ENCODE peak calls at places on chromosomes 11 and 22, in eight cellular contexts. One of them, this sample, is unnamed.

GRCh38 chr11:91160661-91161060 is 937.8 kb upstream of the CHORDC1 start:
- DNase-seq in activated CD4-positive, alpha-beta memory T cell treated with anti-CD3 and anti-CD28 coated beads for 36 hours: no peak
- DNase-seq in endothelial cell: no peak
- DNase-seq in T-cell: no peak
- DNase-seq in GM12865: no peak
- DNase-seq in right lobe of liver: no peak
- DNase-seq in epithelial cell of esophagus: peak; percentile 36
- DNase-seq in cardiac fibroblast: no peak
- DNase-seq in this sample: no peak

GRCh38 chr11:19344661-19345518 is 104.1 kb upstream of the E2F8 start:
- DNase-seq in activated CD4-positive, alpha-beta memory T cell treated with anti-CD3 and anti-CD28 coated beads for 36 hours: no peak
- DNase-seq in endothelial cell: peak; percentile 52
- DNase-seq in T-cell: no peak
- DNase-seq in GM12865: peak; percentile 54
- DNase-seq in right lobe of liver: peak; percentile 62
- DNase-seq in epithelial cell of esophagus: peak; percentile 73
- DNase-seq in cardiac fibroblast: peak; percentile 74
- DNase-seq in this sample: peak; percentile 58

GRCh38 chr11:117828641-117829368 is 4.3 kb upstream of the FXYD2 start:
- DNase-seq in activated CD4-positive, alpha-beta memory T cell treated with anti-CD3 and anti-CD28 coated beads for 36 hours: peak; percentile 91
- DNase-seq in endothelial cell: no peak
- DNase-seq in T-cell: peak; percentile 66
- DNase-seq in GM12865: peak; percentile 52
- DNase-seq in right lobe of liver: no peak
- DNase-seq in epithelial cell of esophagus: peak; percentile 76
- DNase-seq in cardiac fibroblast: peak; percentile 51
- DNase-seq in this sample: peak; percentile 66

GRCh38 chr11:1219836-1220810 is 2.7 kb upstream of the MUC5B start:
- DNase-seq in activated CD4-positive, alpha-beta memory T cell treated with anti-CD3 and anti-CD28 coated beads for 36 hours: no peak
- DNase-seq in endothelial cell: no peak
- DNase-seq in T-cell: no peak
- DNase-seq in GM12865: no peak
- DNase-seq in right lobe of liver: peak; percentile 59
- DNase-seq in epithelial cell of esophagus: no peak
- DNase-seq in cardiac fibroblast: no peak
- DNase-seq in this sample: peak; percentile 5

GRCh38 chr11:60872952-60873524 is 5.7 kb downstream of the ZP1 start:
- DNase-seq in activated CD4-positive, alpha-beta memory T cell treated with anti-CD3 and anti-CD28 coated beads for 36 hours: no peak
- DNase-seq in endothelial cell: no peak
- DNase-seq in T-cell: no peak
- DNase-seq in GM12865: no peak
- DNase-seq in right lobe of liver: no peak
- DNase-seq in epithelial cell of esophagus: no peak
- DNase-seq in cardiac fibroblast: peak; percentile 96
- DNase-seq in this sample: peak; percentile 97

GRCh38 chr11:4921796-4922195 is 2.3 kb downstream of the OR51G1 start:
- DNase-seq in activated CD4-positive, alpha-beta memory T cell treated with anti-CD3 and anti-CD28 coated beads for 36 hours: no peak
- DNase-seq in endothelial cell: no peak
- DNase-seq in T-cell: no peak
- DNase-seq in GM12865: no peak
- DNase-seq in right lobe of liver: no peak
- DNase-seq in epithelial cell of esophagus: peak; percentile 30
- DNase-seq in cardiac fibroblast: no peak
- DNase-seq in this sample: peak; percentile 26

GRCh38 chr22:36409067-36409466 is 21.3 kb upstream of the MYH9 start:
- DNase-seq in activated CD4-positive, alpha-beta memory T cell treated with anti-CD3 and anti-CD28 coated beads for 36 hours: no peak
- DNase-seq in endothelial cell: no peak
- DNase-seq in T-cell: no peak
- DNase-seq in GM12865: no peak
- DNase-seq in right lobe of liver: no peak
- DNase-seq in epithelial cell of esophagus: no peak
- DNase-seq in cardiac fibroblast: no peak
- DNase-seq in this sample: no peak

GRCh38 chr11:130692220-130692619 is 224.1 kb downstream of the SNX19 start:
- DNase-seq in activated CD4-positive, alpha-beta memory T cell treated with anti-CD3 and anti-CD28 coated beads for 36 hours: no peak
- DNase-seq in endothelial cell: no peak
- DNase-seq in T-cell: no peak
- DNase-seq in GM12865: no peak
- DNase-seq in right lobe of liver: no peak
- DNase-seq in epithelial cell of esophagus: no peak
- DNase-seq in cardiac fibroblast: no peak
- DNase-seq in this sample: no peak

GRCh38 chr11:94757037-94757681 is 11.0 kb upstream of the AMOTL1 start:
- DNase-seq in activated CD4-positive, alpha-beta memory T cell treated with anti-CD3 and anti-CD28 coated beads for 36 hours: no peak
- DNase-seq in endothelial cell: no peak
- DNase-seq in T-cell: no peak
- DNase-seq in GM12865: no peak
- DNase-seq in right lobe of liver: no peak
- DNase-seq in epithelial cell of esophagus: no peak
- DNase-seq in cardiac fibroblast: no peak
- DNase-seq in this sample: no peak

GRCh38 chr22:44628856-44629255 is 73.1 kb upstream of the PRR5 start:
- DNase-seq in activated CD4-positive, alpha-beta memory T cell treated with anti-CD3 and anti-CD28 coated beads for 36 hours: no peak
- DNase-seq in endothelial cell: no peak
- DNase-seq in T-cell: no peak
- DNase-seq in GM12865: no peak
- DNase-seq in right lobe of liver: no peak
- DNase-seq in epithelial cell of esophagus: no peak
- DNase-seq in cardiac fibroblast: no peak
- DNase-seq in this sample: no peak

GRCh38 chr11:64642876-64643257 is 51.8 kb downstream of the SLC22A12 start:
- DNase-seq in activated CD4-positive, alpha-beta memory T cell treated with anti-CD3 and anti-CD28 coated beads for 36 hours: no peak
- DNase-seq in endothelial cell: no peak
- DNase-seq in T-cell: no peak
- DNase-seq in GM12865: no peak
- DNase-seq in right lobe of liver: no peak
- DNase-seq in epithelial cell of esophagus: no peak
- DNase-seq in cardiac fibroblast: no peak
- DNase-seq in this sample: no peak

GRCh38 chr11:66008468-66009101 is 3.2 kb upstream of the CST6 start:
- DNase-seq in activated CD4-positive, alpha-beta memory T cell treated with anti-CD3 and anti-CD28 coated beads for 36 hours: no peak
- DNase-seq in endothelial cell: no peak
- DNase-seq in T-cell: no peak
- DNase-seq in GM12865: no peak
- DNase-seq in right lobe of liver: no peak
- DNase-seq in epithelial cell of esophagus: peak; percentile 83
- DNase-seq in cardiac fibroblast: no peak
- DNase-seq in this sample: no peak

GRCh38 chr22:39959640-39960447 is at the start of gene TMA7B:
- DNase-seq in activated CD4-positive, alpha-beta memory T cell treated with anti-CD3 and anti-CD28 coated beads for 36 hours: peak; percentile 58
- DNase-seq in endothelial cell: peak; percentile 42
- DNase-seq in T-cell: peak; percentile 31
- DNase-seq in GM12865: no peak
- DNase-seq in right lobe of liver: no peak
- DNase-seq in epithelial cell of esophagus: peak; percentile 69
- DNase-seq in cardiac fibroblast: peak; percentile 60
- DNase-seq in this sample: peak; percentile 62

GRCh38 chr11:18522388-18522787 is 4.4 kb downstream of the TSG101 start:
- DNase-seq in activated CD4-positive, alpha-beta memory T cell treated with anti-CD3 and anti-CD28 coated beads for 36 hours: no peak
- DNase-seq in endothelial cell: no peak
- DNase-seq in T-cell: no peak
- DNase-seq in GM12865: peak; percentile 40
- DNase-seq in right lobe of liver: no peak
- DNase-seq in epithelial cell of esophagus: peak; percentile 24
- DNase-seq in cardiac fibroblast: peak; percentile 17
- DNase-seq in this sample: peak; percentile 14

GRCh38 chr11:47523491-47524199 is 29.3 kb downstream of the CELF1 start:
- DNase-seq in activated CD4-positive, alpha-beta memory T cell treated with anti-CD3 and anti-CD28 coated beads for 36 hours: peak; percentile 66
- DNase-seq in endothelial cell: no peak
- DNase-seq in T-cell: peak; percentile 75
- DNase-seq in GM12865: peak; percentile 54
- DNase-seq in right lobe of liver: no peak
- DNase-seq in epithelial cell of esophagus: peak; percentile 87
- DNase-seq in cardiac fibroblast: peak; percentile 87
- DNase-seq in this sample: peak; percentile 93

GRCh38 chr11:69949327-69949726 is 128.8 kb upstream of the ANO1 start:
- DNase-seq in activated CD4-positive, alpha-beta memory T cell treated with anti-CD3 and anti-CD28 coated beads for 36 hours: no peak
- DNase-seq in endothelial cell: no peak
- DNase-seq in T-cell: no peak
- DNase-seq in GM12865: no peak
- DNase-seq in right lobe of liver: peak; percentile 44
- DNase-seq in epithelial cell of esophagus: peak; percentile 93
- DNase-seq in cardiac fibroblast: peak; percentile 93
- DNase-seq in this sample: peak; percentile 62

GRCh38 chr22:49827853-49828598 is at the start of gene BRD1:
- DNase-seq in activated CD4-positive, alpha-beta memory T cell treated with anti-CD3 and anti-CD28 coated beads for 36 hours: peak; percentile 53
- DNase-seq in endothelial cell: peak; percentile 62
- DNase-seq in T-cell: peak; percentile 42
- DNase-seq in GM12865: peak; percentile 83
- DNase-seq in right lobe of liver: peak; percentile 75
- DNase-seq in epithelial cell of esophagus: peak; percentile 71
- DNase-seq in cardiac fibroblast: peak; percentile 53
- DNase-seq in this sample: peak; percentile 68

GRCh38 chr11:65911682-65912568 is 6.9 kb downstream of the C11orf68 start:
- DNase-seq in activated CD4-positive, alpha-beta memory T cell treated with anti-CD3 and anti-CD28 coated beads for 36 hours: peak; percentile 28
- DNase-seq in endothelial cell: no peak
- DNase-seq in T-cell: no peak
- DNase-seq in GM12865: no peak
- DNase-seq in right lobe of liver: no peak
- DNase-seq in epithelial cell of esophagus: peak; percentile 72
- DNase-seq in cardiac fibroblast: peak; percentile 88
- DNase-seq in this sample: peak; percentile 50

GRCh38 chr22:38317237-38317994 is at the start of gene CSNK1E:
- DNase-seq in activated CD4-positive, alpha-beta memory T cell treated with anti-CD3 and anti-CD28 coated beads for 36 hours: peak; percentile 77
- DNase-seq in endothelial cell: peak; percentile 67
- DNase-seq in T-cell: peak; percentile 67
- DNase-seq in GM12865: peak; percentile 73
- DNase-seq in right lobe of liver: peak; percentile 82
- DNase-seq in epithelial cell of esophagus: peak; percentile 73
- DNase-seq in cardiac fibroblast: peak; percentile 60
- DNase-seq in this sample: peak; percentile 59

GRCh38 chr11:119310682-119311052 is 6.3 kb downstream of the MCAM start:
- DNase-seq in activated CD4-positive, alpha-beta memory T cell treated with anti-CD3 and anti-CD28 coated beads for 36 hours: no peak
- DNase-seq in endothelial cell: no peak
- DNase-seq in T-cell: no peak
- DNase-seq in GM12865: no peak
- DNase-seq in right lobe of liver: no peak
- DNase-seq in epithelial cell of esophagus: peak; percentile 17
- DNase-seq in cardiac fibroblast: no peak
- DNase-seq in this sample: no peak

GRCh38 chr22:45903355-45904149 is 73.4 kb downstream of the WNT7B start:
- DNase-seq in activated CD4-positive, alpha-beta memory T cell treated with anti-CD3 and anti-CD28 coated beads for 36 hours: no peak
- DNase-seq in endothelial cell: no peak
- DNase-seq in T-cell: no peak
- DNase-seq in GM12865: no peak
- DNase-seq in right lobe of liver: no peak
- DNase-seq in epithelial cell of esophagus: peak; percentile 55
- DNase-seq in cardiac fibroblast: peak; percentile 59
- DNase-seq in this sample: peak; percentile 70

GRCh38 chr11:134643519-134644042 is 231.5 kb upstream of the B3GAT1 start:
- DNase-seq in activated CD4-positive, alpha-beta memory T cell treated with anti-CD3 and anti-CD28 coated beads for 36 hours: no peak
- DNase-seq in endothelial cell: no peak
- DNase-seq in T-cell: no peak
- DNase-seq in GM12865: no peak
- DNase-seq in right lobe of liver: no peak
- DNase-seq in epithelial cell of esophagus: no peak
- DNase-seq in cardiac fibroblast: no peak
- DNase-seq in this sample: no peak

GRCh38 chr22:36763576-36763975 is 12.3 kb downstream of the IFT27 start:
- DNase-seq in activated CD4-positive, alpha-beta memory T cell treated with anti-CD3 and anti-CD28 coated beads for 36 hours: no peak
- DNase-seq in endothelial cell: no peak
- DNase-seq in T-cell: no peak
- DNase-seq in GM12865: no peak
- DNase-seq in right lobe of liver: no peak
- DNase-seq in epithelial cell of esophagus: peak; percentile 81
- DNase-seq in cardiac fibroblast: no peak
- DNase-seq in this sample: no peak

GRCh38 chr11:134098566-134099184 is 29.8 kb downstream of the JAM3 start:
- DNase-seq in activated CD4-positive, alpha-beta memory T cell treated with anti-CD3 and anti-CD28 coated beads for 36 hours: no peak
- DNase-seq in endothelial cell: no peak
- DNase-seq in T-cell: no peak
- DNase-seq in GM12865: peak; percentile 34
- DNase-seq in right lobe of liver: no peak
- DNase-seq in epithelial cell of esophagus: peak; percentile 20
- DNase-seq in cardiac fibroblast: no peak
- DNase-seq in this sample: peak; percentile 30

GRCh38 chr11:12445001-12445400 is 67.6 kb downstream of the PARVA start:
- DNase-seq in activated CD4-positive, alpha-beta memory T cell treated with anti-CD3 and anti-CD28 coated beads for 36 hours: no peak
- DNase-seq in endothelial cell: no peak
- DNase-seq in T-cell: no peak
- DNase-seq in GM12865: no peak
- DNase-seq in right lobe of liver: no peak
- DNase-seq in epithelial cell of esophagus: no peak
- DNase-seq in cardiac fibroblast: no peak
- DNase-seq in this sample: no peak

GRCh38 chr11:130323452-130324448 is 9.0 kb upstream of the ZBTB44 start:
- DNase-seq in activated CD4-positive, alpha-beta memory T cell treated with anti-CD3 and anti-CD28 coated beads for 36 hours: no peak
- DNase-seq in endothelial cell: no peak
- DNase-seq in T-cell: no peak
- DNase-seq in GM12865: no peak
- DNase-seq in right lobe of liver: no peak
- DNase-seq in epithelial cell of esophagus: peak; percentile 45
- DNase-seq in cardiac fibroblast: peak; percentile 45
- DNase-seq in this sample: peak; percentile 26

GRCh38 chr11:123640677-123641494 is 13.5 kb downstream of the SCN3B start:
- DNase-seq in activated CD4-positive, alpha-beta memory T cell treated with anti-CD3 and anti-CD28 coated beads for 36 hours: peak; percentile 66
- DNase-seq in endothelial cell: peak; percentile 65
- DNase-seq in T-cell: peak; percentile 28
- DNase-seq in GM12865: peak; percentile 61
- DNase-seq in right lobe of liver: no peak
- DNase-seq in epithelial cell of esophagus: peak; percentile 49
- DNase-seq in cardiac fibroblast: peak; percentile 55
- DNase-seq in this sample: peak; percentile 58

GRCh38 chr11:55956521-55956920 is 13.2 kb downstream of the OR10AG1 start:
- DNase-seq in activated CD4-positive, alpha-beta memory T cell treated with anti-CD3 and anti-CD28 coated beads for 36 hours: no peak
- DNase-seq in endothelial cell: no peak
- DNase-seq in T-cell: no peak
- DNase-seq in GM12865: no peak
- DNase-seq in right lobe of liver: no peak
- DNase-seq in epithelial cell of esophagus: no peak
- DNase-seq in cardiac fibroblast: no peak
- DNase-seq in this sample: no peak

GRCh38 chr11:129223701-129224149 is 31.6 kb upstream of the ARHGAP32 start:
- DNase-seq in activated CD4-positive, alpha-beta memory T cell treated with anti-CD3 and anti-CD28 coated beads for 36 hours: no peak
- DNase-seq in endothelial cell: no peak
- DNase-seq in T-cell: no peak
- DNase-seq in GM12865: no peak
- DNase-seq in right lobe of liver: no peak
- DNase-seq in epithelial cell of esophagus: peak; percentile 58
- DNase-seq in cardiac fibroblast: peak; percentile 85
- DNase-seq in this sample: peak; percentile 76

GRCh38 chr22:27170491-27170890 is 513.1 kb downstream of the MIAT start:
- DNase-seq in activated CD4-positive, alpha-beta memory T cell treated with anti-CD3 and anti-CD28 coated beads for 36 hours: no peak
- DNase-seq in endothelial cell: no peak
- DNase-seq in T-cell: no peak
- DNase-seq in GM12865: no peak
- DNase-seq in right lobe of liver: no peak
- DNase-seq in epithelial cell of esophagus: peak; percentile 8
- DNase-seq in cardiac fibroblast: peak; percentile 89
- DNase-seq in this sample: peak; percentile 84

GRCh38 chr11:91859666-91860065 is 365.0 kb upstream of the FAT3 start:
- DNase-seq in activated CD4-positive, alpha-beta memory T cell treated with anti-CD3 and anti-CD28 coated beads for 36 hours: no peak
- DNase-seq in endothelial cell: no peak
- DNase-seq in T-cell: no peak
- DNase-seq in GM12865: no peak
- DNase-seq in right lobe of liver: no peak
- DNase-seq in epithelial cell of esophagus: peak; percentile 41
- DNase-seq in cardiac fibroblast: no peak
- DNase-seq in this sample: no peak

GRCh38 chr22:31400023-31400397 is 606 bp downstream of the DRG1 start:
- DNase-seq in activated CD4-positive, alpha-beta memory T cell treated with anti-CD3 and anti-CD28 coated beads for 36 hours: no peak
- DNase-seq in endothelial cell: no peak
- DNase-seq in T-cell: no peak
- DNase-seq in GM12865: peak; percentile 13
- DNase-seq in right lobe of liver: no peak
- DNase-seq in epithelial cell of esophagus: peak; percentile 29
- DNase-seq in cardiac fibroblast: peak; percentile 27
- DNase-seq in this sample: peak; percentile 16

GRCh38 chr11:57584341-57584740 is 13.1 kb upstream of the SERPING1 start:
- DNase-seq in activated CD4-positive, alpha-beta memory T cell treated with anti-CD3 and anti-CD28 coated beads for 36 hours: no peak
- DNase-seq in endothelial cell: no peak
- DNase-seq in T-cell: no peak
- DNase-seq in GM12865: no peak
- DNase-seq in right lobe of liver: no peak
- DNase-seq in epithelial cell of esophagus: no peak
- DNase-seq in cardiac fibroblast: no peak
- DNase-seq in this sample: no peak

GRCh38 chr22:40183029-40183581 is 5.4 kb downstream of the TNRC6B start:
- DNase-seq in activated CD4-positive, alpha-beta memory T cell treated with anti-CD3 and anti-CD28 coated beads for 36 hours: peak; percentile 48
- DNase-seq in endothelial cell: no peak
- DNase-seq in T-cell: peak; percentile 6
- DNase-seq in GM12865: no peak
- DNase-seq in right lobe of liver: no peak
- DNase-seq in epithelial cell of esophagus: peak; percentile 53
- DNase-seq in cardiac fibroblast: peak; percentile 87
- DNase-seq in this sample: peak; percentile 93

This sample was measured in choroid plexus epithelial cell.